ENCODE peak calls at places on chromosomes 7 and 10, in seven cellular contexts. W is progenitor cell of endocrine pancreas; X is pancreas; M is HCT116; A is choroid plexus epithelial cell; L is CD4-positive, alpha-beta T cell; P is colonic mucosa. Z is an unnamed sample.

GRCh38 chr7:36135700-36136099 is 17.4 kb upstream of the EEPD1 start:
- DNase-seq in A (no peak), P (no peak), M (no peak), L (no peak), X (no peak), W (no peak), Z (no peak)

GRCh38 chr7:6078548-6078947 is 47.4 kb downstream of the ANKRD61 start:
- DNase-seq in W (no peak), A (no peak), P (no peak), X (no peak), M (no peak), L (no peak), Z (no peak)

GRCh38 chr7:105268056-105268455 is 120.7 kb downstream of the SRPK2 start:
- DNase-seq in P (no peak), W (no peak), A (peak), M (no peak), X (no peak), L (no peak), Z (no peak)

GRCh38 chr10:119834188-119834587 is 38.5 kb downstream of the MCMBP start:
- DNase-seq in X (no peak), L (no peak), P (no peak), A (no peak), M (no peak), W (no peak), Z (no peak)

GRCh38 chr10:49283491-49283890 is 15.5 kb upstream of the C10orf71 start:
- DNase-seq in M (no peak), L (no peak), A (no peak), X (no peak), P (no peak), W (no peak), Z (no peak)

GRCh38 chr10:52774600-52775106 is 2.1 kb upstream of the MBL2 start:
- DNase-seq in P (no peak), M (no peak), L (no peak), X (no peak), A (no peak), W (no peak), Z (no peak)

GRCh38 chr10:33163941-33164824 is 170.3 kb downstream of the NRP1 start:
- DNase-seq in M (no peak), A (peak), L (no peak), W (no peak), X (no peak), P (no peak), Z (no peak)

GRCh38 chr7:107742678-107743566 is 1.0 kb upstream of the CBLL1 start:
- DNase-seq in M (no peak), X (peak), A (no peak), P (peak), W (peak), L (no peak), Z (peak)

GRCh38 chr7:107179326-107180163 is 10.7 kb downstream of the HBP1 start:
- DNase-seq in M (peak), A (peak), W (no peak), P (peak), X (no peak), L (no peak), Z (no peak)

GRCh38 chr10:84447701-84448400 is 119.5 kb downstream of the CCSER2 start:
- DNase-seq in P (no peak), M (no peak), L (no peak), W (no peak), X (no peak), A (no peak), Z (no peak)

GRCh38 chr7:71538210-71538609 is 406.3 kb downstream of the GALNT17 start:
- DNase-seq in M (no peak), P (no peak), W (no peak), X (no peak), L (no peak), A (no peak), Z (no peak)

GRCh38 chr7:90726120-90726519 is 130.0 kb downstream of the CDK14 start:
- DNase-seq in L (no peak), X (no peak), M (no peak), A (peak), P (no peak), W (no peak), Z (no peak)

GRCh38 chr10:4663162-4663992 is 162.6 kb upstream of the AKR1E2 start:
- DNase-seq in W (no peak), L (no peak), X (no peak), M (peak), A (peak), P (peak), Z (no peak)

GRCh38 chr7:19674266-19674960 is 34.4 kb downstream of the POLR1F start:
- DNase-seq in P (no peak), X (no peak), M (no peak), A (peak), W (no peak), L (no peak), Z (no peak)

GRCh38 chr10:36172054-36172531 is 530.0 kb upstream of the FZD8 start:
- DNase-seq in X (no peak), A (peak), W (no peak), L (no peak), M (no peak), P (no peak), Z (no peak)

GRCh38 chr7:480531-481218 is 39.0 kb downstream of the PDGFA start:
- DNase-seq in W (no peak), A (no peak), L (no peak), X (peak), P (no peak), M (no peak), Z (no peak)

GRCh38 chr7:479948-480499 is 39.6 kb downstream of the PDGFA start:
- DNase-seq in L (no peak), W (no peak), P (no peak), X (peak), M (no peak), A (no peak), Z (no peak)

GRCh38 chr7:477626-478220 is 41.9 kb downstream of the PDGFA start:
- DNase-seq in M (no peak), A (peak), X (peak), L (no peak), P (no peak), W (no peak), Z (no peak)

GRCh38 chr7:481219-481930 is 38.3 kb downstream of the PDGFA start:
- DNase-seq in M (no peak), P (no peak), A (no peak), X (peak), W (no peak), L (no peak), Z (no peak)

DNA sequence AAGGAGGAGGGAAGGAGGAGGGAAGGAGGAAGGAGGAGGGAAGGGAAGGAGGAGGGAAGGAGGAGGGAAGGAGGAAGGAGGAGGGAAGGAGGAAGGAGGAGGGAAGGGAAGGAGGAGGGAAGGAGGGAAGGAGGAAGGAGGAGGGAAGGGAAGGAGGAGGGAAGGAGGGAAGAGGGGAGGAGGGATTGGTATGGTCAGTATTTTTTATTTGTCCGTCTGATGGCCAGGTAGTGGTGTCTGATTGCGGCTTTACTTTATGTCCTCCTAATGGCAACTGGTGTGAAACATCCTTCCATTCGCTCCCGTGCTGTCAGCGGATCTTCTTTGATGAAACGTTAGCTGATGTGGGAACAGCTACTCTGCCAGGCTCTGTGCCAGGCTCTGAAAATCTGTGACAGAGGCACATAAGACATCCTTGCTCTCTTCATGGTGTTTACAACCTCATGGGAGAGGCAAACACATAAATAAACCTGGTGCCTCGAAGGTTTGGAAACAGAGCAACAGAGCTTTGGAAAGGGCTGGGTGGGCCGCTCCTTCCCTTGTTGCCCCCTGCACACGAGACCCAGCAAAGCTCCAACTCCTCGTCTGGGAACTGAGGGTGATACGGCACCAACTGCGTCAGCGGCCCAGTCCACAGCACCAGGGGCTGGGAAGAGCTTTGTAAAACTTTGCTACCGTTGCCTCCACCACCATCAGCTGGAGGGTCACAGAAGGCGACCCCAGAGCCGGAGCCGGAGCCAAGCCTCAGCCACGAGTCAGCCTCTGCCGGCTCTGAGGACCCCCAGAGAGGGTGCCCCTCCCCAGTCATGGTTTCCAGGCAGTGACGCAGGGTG is 40.3 kb downstream of the PDGFA start:
- DNase-seq in W (no peak), X (peak), M (no peak), P (no peak), L (no peak), A (no peak), Z (no peak)
- TF ChIP-seq CTCF in W (no peak), X (no peak), M (no peak), P (no peak), L (no peak), A (no peak), Z (no peak)

GRCh38 chr7:34430456-34430855 is 227.6 kb upstream of the NPSR1 start:
- DNase-seq in X (no peak), M (peak), A (peak), L (no peak), W (no peak), P (no peak), Z (peak)
- TF ChIP-seq CTCF in X (no peak), M (peak), A (peak), L (no peak), W (peak), P (no peak), Z (peak)

GRCh38 chr7:115085421-115085820 is 163.5 kb downstream of the MDFIC start:
- DNase-seq in A (no peak), W (no peak), M (no peak), X (no peak), L (no peak), P (no peak), Z (no peak)

GRCh38 chr7:115087437-115087836 is 165.5 kb downstream of the MDFIC start:
- DNase-seq in A (peak), M (peak), P (no peak), L (no peak), X (no peak), W (no peak), Z (no peak)

GRCh38 chr7:115083935-115084334 is 162.0 kb downstream of the MDFIC start:
- DNase-seq in L (no peak), M (no peak), X (no peak), A (no peak), P (no peak), W (no peak), Z (no peak)

GRCh38 chr7:115088938-115089337 is 167.0 kb downstream of the MDFIC start:
- DNase-seq in A (no peak), W (no peak), P (no peak), L (no peak), X (no peak), M (no peak), Z (no peak)

GRCh38 chr7:115086146-115086841 is 164.4 kb downstream of the MDFIC start:
- DNase-seq in X (no peak), P (no peak), A (no peak), M (no peak), L (no peak), W (no peak), Z (no peak)
- TF ChIP-seq CTCF in X (no peak), P (no peak), A (no peak), M (peak), L (no peak), W (no peak), Z (no peak)

DNA sequence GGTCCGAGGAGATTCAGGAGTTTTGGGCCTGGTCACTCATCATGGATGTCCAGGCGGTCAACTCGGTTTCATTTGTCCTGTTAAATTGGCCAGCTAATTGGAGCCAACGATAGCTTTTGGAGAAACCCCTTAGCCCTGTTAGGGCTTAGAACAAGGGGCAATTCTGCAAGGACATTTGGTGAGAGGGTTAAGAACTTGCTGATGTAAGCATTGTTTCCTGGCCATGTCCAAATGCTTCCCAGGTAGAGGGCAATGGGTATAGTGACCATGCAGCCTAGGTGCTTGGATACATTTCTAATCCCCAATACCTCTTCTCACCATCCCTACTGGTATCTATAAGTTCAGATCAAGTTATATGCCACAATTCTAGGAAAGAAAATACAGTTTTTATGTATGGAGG is 131.5 kb downstream of the RPS24 start:
- DNase-seq in A (no peak), P (no peak), L (no peak), W (no peak), M (no peak), X (no peak), Z (no peak)
- TF ChIP-seq CTCF in A (no peak), P (no peak), L (no peak), W (no peak), M (no peak), X (no peak), Z (no peak)

GRCh38 chr7:159000859-159001435 is 143.7 kb downstream of the VIPR2 start:
- DNase-seq in P (no peak), A (no peak), L (no peak), W (no peak), M (no peak), X (no peak), Z (no peak)
- TF ChIP-seq CTCF in P (no peak), A (peak), L (no peak), W (no peak), M (peak), X (no peak), Z (no peak)

GRCh38 chr10:117790177-117790576 is 247.6 kb downstream of the EMX2 start:
- DNase-seq in W (no peak), X (no peak), A (no peak), M (no peak), L (no peak), P (no peak), Z (no peak)
- TF ChIP-seq CTCF in W (no peak), X (no peak), A (no peak), M (no peak), L (no peak), P (no peak), Z (no peak)

DNA sequence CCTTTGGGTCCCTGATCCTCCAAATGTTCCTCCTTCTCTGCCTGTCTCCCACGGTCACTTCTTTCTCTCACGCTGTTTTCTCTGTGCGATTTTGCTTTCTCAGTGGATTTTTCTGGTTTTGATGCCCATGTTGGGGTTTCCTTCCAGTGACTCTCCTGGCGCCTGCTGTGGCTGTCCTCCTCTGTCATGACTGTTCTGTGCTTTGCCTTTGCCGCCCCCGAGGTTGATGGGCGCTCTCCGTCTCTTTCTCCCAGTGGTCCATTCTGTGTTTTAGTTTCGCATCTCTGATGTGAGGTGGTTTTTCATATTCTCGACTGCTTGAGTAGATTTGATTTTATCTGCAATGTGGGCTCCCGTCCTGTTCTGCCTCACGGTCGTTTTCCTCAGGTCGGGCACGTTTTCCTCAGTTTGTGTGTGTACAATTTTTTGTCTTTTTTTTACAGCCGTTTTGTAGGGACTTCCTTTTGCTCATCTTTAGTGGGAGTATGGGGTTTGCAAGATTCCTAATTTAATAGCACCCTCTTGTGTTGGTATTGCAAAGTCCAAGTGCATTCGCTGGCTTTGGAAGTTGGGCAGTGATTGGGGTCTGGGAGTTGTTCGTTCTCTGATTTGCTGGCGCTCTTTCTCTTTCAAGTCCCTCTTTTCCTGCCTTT is 100.0 kb downstream of the INPP5A start:
- DNase-seq in L (no peak), A (peak), M (peak), W (no peak), P (no peak), X (no peak), Z (peak)
- TF ChIP-seq CTCF in L (peak), A (peak), M (peak), W (peak), P (peak), X (peak), Z (peak)

DNA sequence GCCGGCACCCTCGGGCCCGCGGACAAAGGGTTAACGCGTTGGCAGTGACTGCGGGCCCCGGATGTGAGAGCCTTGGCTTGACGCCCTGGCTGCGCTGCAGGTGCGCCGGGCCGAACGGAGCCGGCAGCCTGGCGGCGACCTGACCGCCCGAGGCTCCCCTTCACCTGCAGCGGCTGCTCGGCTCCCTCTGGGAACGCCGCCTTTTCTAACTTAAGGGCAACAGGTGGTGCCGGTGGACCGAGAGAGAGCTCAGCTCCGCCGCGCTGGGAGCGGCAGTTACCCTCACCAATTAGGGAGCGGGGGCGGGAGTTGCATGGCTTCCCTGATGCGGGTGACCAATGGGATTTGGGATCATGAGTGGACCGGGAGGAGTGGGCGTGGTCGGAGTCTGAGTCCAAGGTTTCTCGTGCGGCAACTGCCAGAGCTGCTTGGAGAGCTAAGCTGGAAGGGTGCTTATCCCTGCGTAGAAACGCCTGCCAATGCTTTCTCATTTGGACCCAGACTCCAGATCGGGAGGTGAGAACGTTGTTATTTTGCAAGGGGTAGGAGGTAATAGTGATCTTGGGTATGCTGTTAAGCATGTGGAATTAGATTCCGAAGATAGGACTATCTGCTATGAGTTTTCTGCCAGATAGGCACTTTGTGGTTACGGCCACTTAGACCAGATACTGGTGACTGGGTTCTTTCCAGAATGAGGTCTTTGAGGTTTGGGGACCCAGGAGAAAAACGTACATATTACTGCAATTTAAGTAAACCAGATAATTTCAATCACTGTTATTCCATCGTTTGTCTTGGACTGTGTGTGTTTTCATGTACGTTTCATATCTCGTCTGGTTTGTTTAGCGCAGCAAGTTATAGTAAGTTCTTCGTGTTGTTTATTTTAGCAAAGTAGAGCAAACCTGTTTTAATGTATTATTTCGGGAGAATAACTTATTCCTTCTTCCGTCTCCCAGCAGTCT is at the start of gene ARL4A:
- DNase-seq in L (peak), X (peak), P (peak), M (peak), W (peak), A (peak), Z (peak)
- TF ChIP-seq CTCF in L (no peak), X (no peak), P (no peak), M (peak), W (no peak), A (peak), Z (no peak)

GRCh38 chr10:34985823-34986222 is 104.3 kb downstream of the CUL2 start:
- DNase-seq in W (no peak), L (no peak), X (no peak), P (no peak), A (peak), M (no peak), Z (no peak)
- TF ChIP-seq CTCF in W (peak), L (no peak), X (no peak), P (no peak), A (peak), M (peak), Z (no peak)

DNA sequence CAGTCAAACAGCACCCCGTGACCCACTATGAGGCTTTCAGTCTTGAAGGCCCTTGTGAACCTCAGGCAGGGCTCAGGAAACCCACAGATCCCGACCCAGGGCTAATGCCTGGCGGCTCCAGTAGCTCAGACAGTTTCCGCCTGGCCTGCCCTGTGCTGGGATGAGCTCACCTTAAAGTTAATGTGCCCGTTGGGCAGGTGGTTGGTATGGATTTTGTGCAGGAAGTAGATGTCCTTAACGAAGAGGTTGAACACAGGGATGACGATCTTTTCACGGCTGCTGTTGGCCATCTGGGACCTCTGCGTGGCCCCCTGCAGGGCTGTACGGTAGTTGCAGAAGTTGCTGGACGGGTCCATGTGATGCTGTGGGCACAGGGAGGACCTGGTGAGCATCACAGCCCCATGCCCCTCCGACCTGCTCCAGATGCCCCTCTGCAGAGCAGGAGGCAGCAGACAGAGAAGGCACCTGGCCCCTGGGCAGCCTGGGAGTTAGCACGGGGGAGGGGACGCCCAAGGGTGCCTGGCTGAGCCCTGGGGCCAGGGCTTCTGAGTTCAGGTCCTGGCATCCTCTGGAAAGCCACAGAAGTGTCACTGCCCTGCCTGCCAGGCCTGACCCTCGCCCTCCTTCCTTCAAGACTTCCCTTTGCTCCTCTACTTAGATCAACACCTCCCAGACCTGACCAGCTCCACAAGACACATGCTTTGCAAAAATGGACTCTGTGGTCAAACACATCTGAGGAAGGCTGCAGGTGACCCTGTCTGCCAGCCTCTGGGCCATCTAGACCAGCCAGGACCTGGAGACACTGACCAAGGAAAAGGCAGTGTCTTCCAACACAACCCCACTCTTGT is 59.8 kb downstream of the CSGALNACT2 start:
- DNase-seq in X (no peak), M (no peak), W (no peak), P (no peak), A (peak), L (no peak), Z (peak)
- TF ChIP-seq CTCF in X (no peak), M (peak), W (peak), P (peak), A (peak), L (no peak), Z (peak)

Z was measured in endothelial cell.